ENCODE peak calls at places on chromosomes 6 and 20, in four cellular contexts. W is CD4-positive, alpha-beta T cell; H is effector memory CD4-positive, alpha-beta T cell; Q is IMR-90. K is an unnamed sample. For H3K9me3, the result is how much of the 10 kb centered on the place peaks cover.

GRCh38 chr6:43878823-43879495 is 108.9 kb downstream of the VEGFA start:
- DNase-seq in Q (no peak), H (no peak), W (no peak), K (no peak)

GRCh38 chr6:12114055-12114503 is 102.0 kb downstream of the HIVEP1 start:
- DNase-seq in W (no peak), H (no peak), Q (no peak), K (no peak)

GRCh38 chr6:11727995-11728961 is 50.3 kb downstream of the ADTRP start:
- DNase-seq in H (no peak), W (peak), Q (no peak), K (no peak)

GRCh38 chr20:41392871-41393704 is 26.5 kb upstream of the EMILIN3 start:
- DNase-seq in Q (no peak), H (no peak), W (no peak), K (no peak)

GRCh38 chr6:73893696-73894095 is 197.7 kb downstream of the CD109 start:
- DNase-seq in Q (no peak), W (no peak), H (no peak), K (no peak)

GRCh38 chr6:44470106-44470446 is 82.6 kb downstream of the CDC5L start:
- DNase-seq in Q (no peak), W (no peak), H (no peak), K (no peak)

GRCh38 chr6:154538664-154539235 is 28.3 kb upstream of the CNKSR3 start:
- DNase-seq in H (no peak), Q (no peak), W (no peak), K (no peak)

GRCh38 chr6:72955666-72956065 is 269.6 kb downstream of the KHDC1L start:
- DNase-seq in W (no peak), H (no peak), Q (no peak), K (no peak)

GRCh38 chr6:107443066-107443903 is 16.1 kb downstream of the PDSS2 start:
- DNase-seq in Q (peak), W (no peak), H (no peak), K (no peak)

GRCh38 chr20:4174909-4175308 is 159.6 kb upstream of the RNF24 start:
- DNase-seq in H (no peak), W (no peak), Q (no peak), K (no peak)

GRCh38 chr20:49983848-49984408 is 1.1 kb downstream of the SNAI1 start:
- DNase-seq in H (no peak), W (no peak), Q (peak), K (no peak)

GRCh38 chr6:37576336-37576737 is 76.6 kb upstream of the CCDC167 start:
- DNase-seq in Q (peak), W (no peak), H (no peak), K (no peak)

GRCh38 chr6:124393536-124393935 is 568.7 kb upstream of the RNF217 start:
- DNase-seq in W (no peak), H (no peak), Q (peak), K (no peak)

GRCh38 chr6:111804627-111805235 is 68.5 kb downstream of the FYN start:
- DNase-seq in H (peak), Q (peak), W (peak), K (peak)

GRCh38 chr20:15220778-15221565 is 883.6 kb upstream of the FLRT3 start:
- DNase-seq in Q (no peak), H (no peak), W (no peak), K (no peak)

GRCh38 chr6:166624275-166624674 is 2.8 kb downstream of the RPS6KA2 start:
- DNase-seq in H (no peak), W (no peak), Q (peak), K (no peak)

GRCh38 chr6:89510393-89510792 is 77.4 kb downstream of the ANKRD6 start:
- DNase-seq in H (no peak), W (no peak), Q (no peak), K (no peak)

GRCh38 chr6:33126101-33126714 is 50.4 kb downstream of the HLA-DPB1 start:
- DNase-seq in H (peak), W (peak), Q (peak), K (peak)

GRCh38 chr6:162538643-162539064 is 188.9 kb downstream of the PRKN start:
- DNase-seq in H (no peak), Q (no peak), W (no peak), K (no peak)

GRCh38 chr20:61753987-61754956 is 311.4 kb downstream of the TAF4 start:
- DNase-seq in Q (no peak), W (no peak), H (no peak), K (no peak)

GRCh38 chr20:63475209-63475608 is 2.8 kb upstream of the KCNQ2 start:
- DNase-seq in H (no peak), W (no peak), Q (peak), K (no peak)

GRCh38 chr20:7144464-7144863 is 377.0 kb downstream of the BMP2 start:
- DNase-seq in H (no peak), Q (no peak), W (no peak), K (no peak)

GRCh38 chr20:21521596-21522478 is 8.0 kb upstream of the NKX2-2 start:
- DNase-seq in Q (no peak), H (no peak), W (no peak), K (no peak)

GRCh38 chr6:41939091-41939847 is 2.3 kb downstream of the CCND3 start:
- DNase-seq in Q (peak), W (no peak), H (no peak), K (no peak)

GRCh38 chr6:131911951-131912350 is 39.2 kb downstream of the CCN2 start:
- DNase-seq in H (no peak), W (no peak), Q (peak), K (no peak)

GRCh38 chr20:4384961-4385360 is 336.7 kb upstream of the PRND start:
- DNase-seq in W (no peak), H (no peak), Q (no peak), K (no peak)

GRCh38 chr6:115613488-115613887 is 447.2 kb downstream of the FRK start:
- DNase-seq in Q (peak), W (no peak), H (no peak), K (no peak)

GRCh38 chr6:159832941-159833340 is 32.9 kb downstream of the PNLDC1 start:
- DNase-seq in H (no peak), Q (no peak), W (no peak), K (no peak)
- H3K9me3 ChIP-seq in H (under half), Q (under half), W (under half), K (under half)

DNA sequence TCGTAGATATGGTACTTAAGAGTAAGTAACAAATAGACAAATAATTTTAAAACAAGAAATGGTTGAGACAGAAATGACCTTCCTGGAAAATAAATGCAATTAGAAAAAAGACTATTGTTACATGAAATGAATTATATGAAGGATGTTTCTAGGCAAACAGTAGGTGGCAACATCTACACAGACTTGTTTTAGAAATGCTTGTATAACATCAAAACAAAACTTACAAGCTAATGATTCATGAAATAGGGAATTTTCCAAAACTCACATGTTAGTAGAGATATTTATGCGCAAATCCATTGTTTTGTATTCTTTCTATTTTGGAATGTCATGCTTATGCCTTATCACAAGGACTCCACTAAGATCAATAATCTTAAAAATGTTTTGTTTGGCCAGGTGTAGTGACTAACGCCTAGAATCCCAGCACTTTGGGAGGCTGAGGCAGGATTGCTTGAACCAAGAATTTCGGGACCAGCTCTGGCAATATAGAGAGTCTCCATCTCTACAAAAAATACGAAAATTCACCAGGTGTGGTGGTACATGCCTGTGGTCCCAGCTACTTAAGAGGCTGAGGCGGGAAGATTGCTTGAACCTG is 32.3 kb upstream of the LGSN start:
- DNase-seq in W (no peak), Q (peak), H (no peak), K (no peak)
- H3K9me3 ChIP-seq in W (under half), Q (under half), H (under half), K (under half)

DNA sequence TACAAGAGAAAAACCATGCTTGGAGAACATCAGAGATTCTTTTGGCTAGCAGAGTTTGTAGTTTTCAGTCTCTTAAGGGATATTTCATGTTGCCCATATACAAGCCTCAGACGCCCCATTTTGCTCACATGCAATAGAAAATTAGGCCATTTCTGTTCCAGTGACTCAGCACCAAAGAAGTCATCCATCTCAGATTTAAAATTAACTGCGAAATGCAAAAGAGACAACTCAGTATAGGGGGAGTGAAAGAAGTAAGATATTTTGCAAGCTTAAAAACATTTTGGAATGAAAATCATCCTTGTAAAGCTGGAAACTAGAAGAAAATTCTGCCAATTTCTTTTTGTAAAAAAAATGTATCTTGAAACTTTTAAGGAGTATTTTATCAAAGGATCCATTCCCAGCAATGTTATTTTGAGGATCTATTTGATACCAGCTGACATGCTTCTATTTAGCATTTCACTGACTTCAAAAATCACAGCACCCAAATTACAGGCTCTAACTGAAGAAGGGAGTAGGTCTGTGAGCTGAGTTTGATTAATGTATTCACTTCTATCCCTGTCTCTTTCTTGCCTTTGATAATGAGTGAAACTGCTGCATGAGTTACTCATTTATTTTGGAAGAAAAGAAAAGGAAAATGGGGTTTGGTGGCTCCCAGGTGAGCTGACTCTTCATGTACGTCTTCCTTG is 223.7 kb upstream of the SULF2 start:
- DNase-seq in W (no peak), H (no peak), Q (peak), K (no peak)
- H3K9me3 ChIP-seq in W (under half), H (under half), Q (under half), K (under half)

GRCh38 chr6:140897349-140897748 is 1235.4 kb upstream of the GJE1 start:
- DNase-seq in W (no peak), H (no peak), Q (no peak), K (no peak)

GRCh38 chr6:140893432-140893831 is 1239.3 kb upstream of the GJE1 start:
- DNase-seq in Q (no peak), H (no peak), W (no peak), K (no peak)

GRCh38 chr6:140897804-140898573 is 1234.7 kb upstream of the GJE1 start:
- DNase-seq in Q (no peak), W (no peak), H (no peak), K (no peak)
- H3K9me3 ChIP-seq in Q (under half), W (under half), H (under half), K (under half)

GRCh38 chr20:860891-861290 is 27.4 kb downstream of the FAM110A start:
- DNase-seq in H (no peak), W (no peak), Q (no peak), K (no peak)
- H3K9me3 ChIP-seq in H (under half), W (under half), Q (under half), K (under half)

GRCh38 chr20:31236953-31237352 is 20.5 kb upstream of the DEFB115 start:
- DNase-seq in H (no peak), Q (no peak), W (no peak), K (no peak)
- H3K9me3 ChIP-seq in H (under half), Q (under half), W (half or more), K (under half)

GRCh38 chr20:59750209-59750840 is 146.0 kb downstream of the PHACTR3 start:
- DNase-seq in W (no peak), H (no peak), Q (no peak), K (no peak)

GRCh38 chr20:59752704-59753460 is 148.5 kb downstream of the PHACTR3 start:
- DNase-seq in Q (no peak), W (no peak), H (no peak), K (no peak)

GRCh38 chr20:59753836-59754235 is 149.5 kb downstream of the PHACTR3 start:
- DNase-seq in H (no peak), W (no peak), Q (no peak), K (no peak)

GRCh38 chr20:59751075-59751711 is 146.9 kb downstream of the PHACTR3 start:
- DNase-seq in H (no peak), Q (peak), W (no peak), K (no peak)

GRCh38 chr20:59752101-59752586 is 147.8 kb downstream of the PHACTR3 start:
- DNase-seq in H (no peak), W (no peak), Q (no peak), K (no peak)
- H3K9me3 ChIP-seq in H (under half), W (under half), Q (under half), K (under half)